ENCODE peak calls at places on chromosomes 11 and 22, in four cellular contexts. J is GM12878, Z is K562, H is HepG2. V is an unnamed sample.

GRCh38 chr11:73866586-73866996 is 10.1 kb downstream of the COA4 start:
- DNase-seq in J (no peak), Z (no peak), H (peak; percentile 52), V (peak; percentile 93)

GRCh38 chr22:24969588-24970301 is 17.2 kb downstream of the KIAA1671 start:
- DNase-seq in J (no peak), Z (no peak), H (peak; percentile 60), V (no peak)

GRCh38 chr22:45777852-45778172 is 106.2 kb downstream of the ATXN10 start:
- DNase-seq in J (no peak), Z (no peak), H (no peak), V (no peak)

GRCh38 chr11:34180045-34180813 is 74.8 kb downstream of the NAT10 start:
- DNase-seq in J (peak; percentile 30), Z (no peak), H (no peak), V (no peak)

GRCh38 chr22:45296628-45297297 is 12.0 kb downstream of the UPK3A start:
- DNase-seq in J (no peak), Z (no peak), H (no peak), V (no peak)

GRCh38 chr11:109138200-109138599 is 283.8 kb upstream of the C11orf87 start:
- DNase-seq in J (no peak), Z (no peak), H (no peak), V (peak; percentile 11)

GRCh38 chr11:73295259-73295995 is 12.6 kb upstream of the ARHGEF17 start:
- DNase-seq in J (peak; percentile 31), Z (peak; percentile 71), H (peak; percentile 57), V (peak; percentile 91)

GRCh38 chr11:134158023-134158422 is 65.7 kb downstream of the NCAPD3 start:
- DNase-seq in J (no peak), Z (no peak), H (no peak), V (no peak)

GRCh38 chr11:17013548-17014320 is 480 bp downstream of the PLEKHA7 start:
- DNase-seq in J (no peak), Z (no peak), H (peak; percentile 19), V (no peak)

GRCh38 chr22:38180841-38181452 is 683 bp downstream of the PLA2G6 start:
- DNase-seq in J (no peak), Z (peak; percentile 21), H (no peak), V (no peak)

GRCh38 chr22:39427751-39428596 is 28.4 kb downstream of the TAB1 start:
- DNase-seq in J (no peak), Z (no peak), H (no peak), V (no peak)

GRCh38 chr11:59358595-59358994 is at the start of gene OR5AN1:
- DNase-seq in J (no peak), Z (no peak), H (no peak), V (no peak)

GRCh38 chr22:39117585-39118191 is 20.6 kb downstream of the APOBEC3H start:
- DNase-seq in J (peak; percentile 81), Z (peak; percentile 42), H (peak; percentile 60), V (peak; percentile 49)

GRCh38 chr11:6637871-6638270 is 17.7 kb downstream of the DCHS1 start:
- DNase-seq in J (no peak), Z (no peak), H (no peak), V (peak; percentile 85)

GRCh38 chr11:114060402-114061052 is 1.0 kb downstream of the ZBTB16 start:
- DNase-seq in J (no peak), Z (no peak), H (no peak), V (no peak)

GRCh38 chr22:31625661-31626426 is 36.2 kb downstream of the PISD start:
- DNase-seq in J (no peak), Z (peak; percentile 71), H (no peak), V (peak; percentile 19)

GRCh38 chr11:123301696-123302400 is 106.8 kb upstream of the CLMP start:
- DNase-seq in J (peak; percentile 32), Z (peak; percentile 65), H (no peak), V (peak; percentile 11)

GRCh38 chr11:109838034-109838433 is 255.2 kb upstream of the ZC3H12C start:
- DNase-seq in J (no peak), Z (no peak), H (no peak), V (no peak)

GRCh38 chr11:67437082-67437821 is at the start of gene PTPRCAP:
- DNase-seq in J (no peak), Z (peak; percentile 70), H (no peak), V (no peak)

GRCh38 chr11:134271978-134272377 is 4.2 kb upstream of the GLB1L3 start:
- DNase-seq in J (no peak), Z (no peak), H (no peak), V (no peak)

GRCh38 chr11:69382131-69383128 is 88.5 kb downstream of the MYEOV start:
- DNase-seq in J (peak; percentile 36), Z (peak; percentile 97), H (no peak), V (no peak)

GRCh38 chr22:23404689-23405365 is 175.3 kb downstream of the IGLL1 start:
- DNase-seq in J (no peak), Z (no peak), H (peak; percentile 35), V (peak; percentile 40)

GRCh38 chr11:46347637-46348311 is 511 bp downstream of the DGKZ start:
- DNase-seq in J (no peak), Z (no peak), H (no peak), V (no peak)

GRCh38 chr22:45600791-45601730 is 70.6 kb upstream of the ATXN10 start:
- DNase-seq in J (no peak), Z (no peak), H (no peak), V (peak; percentile 85)

GRCh38 chr11:48063424-48063978 is 83.1 kb downstream of the PTPRJ start:
- DNase-seq in J (no peak), Z (no peak), H (no peak), V (peak; percentile 99)

GRCh38 chr11:62033191-62034044 is 66.0 kb upstream of the FTH1 start:
- DNase-seq in J (no peak), Z (peak; percentile 40), H (peak; percentile 15), V (no peak)

GRCh38 chr22:42769574-42770447 is 49.1 kb upstream of the A4GALT start:
- DNase-seq in J (peak; percentile 44), Z (peak; percentile 44), H (no peak), V (peak; percentile 95)

DNA sequence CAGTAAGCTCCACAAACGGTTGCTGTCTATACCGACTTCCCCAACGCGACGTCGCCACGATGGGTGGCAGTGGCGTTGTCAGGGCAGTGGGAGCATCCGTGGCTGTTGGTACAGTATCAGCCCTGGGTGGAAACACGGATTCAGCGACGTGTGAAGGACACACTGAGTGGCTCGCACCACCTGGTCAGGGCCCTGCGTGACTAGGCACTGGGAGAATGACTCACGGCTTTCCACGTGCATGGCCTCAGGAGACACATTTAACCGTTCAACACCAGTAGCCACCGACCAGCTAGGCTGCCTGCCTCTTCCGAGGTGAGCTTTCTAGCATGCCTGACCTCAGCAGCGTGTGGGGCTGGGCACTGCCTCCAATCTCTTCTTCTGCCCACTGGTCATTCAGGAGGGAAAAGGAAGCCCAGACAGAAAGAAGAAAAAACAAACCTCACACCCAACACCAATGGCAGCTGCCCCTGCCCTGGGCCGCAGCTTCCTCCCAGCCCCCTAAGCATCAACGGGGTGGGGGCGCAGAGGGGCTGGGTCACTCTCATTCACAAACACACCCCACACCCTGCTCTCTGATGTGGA is 59.0 kb downstream of the MYH9 start:
- DNase-seq in J (peak; percentile 51), Z (peak; percentile 27), H (no peak), V (peak; percentile 96)
- TF ChIP-seq BHLHE40 in J (peak; percentile 96), Z (peak; percentile 83), H (no peak), V (peak; percentile 96)

GRCh38 chr11:115652094-115652493 is 147.9 kb upstream of the CADM1 start:
- DNase-seq in J (no peak), Z (no peak), H (no peak), V (no peak)
- H2AFZ ChIP-seq in J (no peak overlapping the region), Z (no peak overlapping the region), H (no peak overlapping the region), V (peak overlapping the region; percentile 36)

GRCh38 chr11:131242616-131243015 is 127.8 kb upstream of the NTM start:
- DNase-seq in J (no peak), Z (no peak), H (no peak), V (no peak)

GRCh38 chr11:131248588-131248987 is 121.8 kb upstream of the NTM start:
- DNase-seq in J (no peak), Z (no peak), H (no peak), V (no peak)

GRCh38 chr11:131246156-131246555 is 124.3 kb upstream of the NTM start:
- DNase-seq in J (no peak), Z (no peak), H (no peak), V (no peak)

DNA sequence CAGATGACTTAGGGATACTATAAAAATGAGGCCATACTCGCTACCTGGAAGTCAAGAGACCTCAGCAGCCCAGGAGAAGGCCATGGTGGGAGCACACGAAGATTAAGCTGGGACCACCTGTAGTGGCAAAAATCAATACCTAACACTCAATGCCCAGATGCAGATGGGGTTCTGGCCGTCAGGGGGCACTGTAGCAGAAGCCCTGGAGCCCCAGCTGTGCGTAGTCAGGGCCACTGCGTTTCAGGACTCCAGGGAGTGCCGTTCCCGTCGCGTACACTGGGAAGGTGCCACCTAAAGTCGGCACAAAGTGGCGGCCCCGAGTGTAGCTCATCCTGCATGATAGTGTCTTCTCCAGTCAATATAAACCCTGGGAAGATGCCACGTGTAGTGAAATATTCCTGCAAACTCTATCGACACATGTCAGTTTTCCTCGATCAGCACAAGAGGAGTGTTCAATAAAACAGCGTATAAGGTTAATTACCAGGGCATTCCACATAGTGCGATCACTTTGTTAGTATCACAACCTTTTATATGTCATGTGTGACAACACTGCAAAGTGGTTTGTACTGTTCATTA is 123.7 kb upstream of the NTM start:
- DNase-seq in J (no peak), Z (peak; percentile 36), H (peak; percentile 4), V (no peak)
- TF ChIP-seq BHLHE40 in J (no peak), Z (no peak), H (no peak), V (no peak)

DNA sequence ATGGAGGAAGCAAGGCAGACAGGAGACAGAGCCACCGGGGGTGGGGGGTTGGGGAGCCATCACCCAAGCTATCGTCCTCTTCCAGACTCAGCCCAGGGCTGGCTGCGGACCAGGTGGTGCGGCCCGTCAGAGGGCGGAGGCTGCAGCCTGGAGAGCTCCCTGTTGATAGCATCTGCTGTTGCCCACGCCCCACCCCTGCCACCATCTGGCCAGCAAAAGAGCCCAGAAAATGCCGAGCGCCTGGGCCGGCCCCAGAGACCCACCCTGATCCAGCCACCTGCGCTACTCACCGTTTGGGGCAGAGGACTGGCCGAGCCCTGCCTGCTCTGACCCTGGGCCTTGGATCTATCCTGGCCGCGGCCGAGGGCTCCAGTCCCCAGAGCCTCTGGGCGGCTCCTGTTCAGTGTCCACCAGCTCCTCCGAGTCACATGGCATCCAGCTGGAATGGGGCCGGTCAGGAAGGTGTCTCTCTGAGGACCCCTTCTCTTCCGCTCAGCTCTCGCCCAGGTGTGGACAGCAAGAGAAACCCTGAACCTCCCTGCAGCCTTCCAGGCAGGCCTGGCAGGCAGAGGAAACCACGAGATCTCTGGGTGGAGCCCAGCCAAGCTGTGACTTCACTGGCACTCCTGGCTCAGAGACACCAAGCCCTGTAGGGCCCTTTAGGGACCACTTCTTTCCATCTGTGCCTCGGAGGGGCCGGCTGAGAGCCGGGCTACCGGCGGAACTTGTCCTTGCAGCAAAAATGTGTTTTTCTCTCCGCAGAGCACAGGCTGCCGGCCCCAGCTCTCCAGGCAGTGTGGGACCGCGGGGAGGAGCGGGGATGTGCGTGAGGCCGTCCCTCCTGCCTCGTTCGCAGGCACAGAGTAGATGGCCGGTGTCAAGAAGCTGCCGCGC is at the start of gene MRGPRE:
- DNase-seq in J (no peak), Z (peak; percentile 88), H (no peak), V (no peak)
- H2AFZ ChIP-seq in J (no peak within 1 kb of the TSS), Z (peak within 1 kb of the TSS; percentile 79), H (no peak within 1 kb of the TSS), V (no peak within 1 kb of the TSS)

GRCh38 chr11:72234514-72234830 is 9.5 kb downstream of the PHOX2A start:
- DNase-seq in J (no peak), Z (no peak), H (no peak), V (no peak)
- TF ChIP-seq BHLHE40 in J (no peak), Z (no peak), H (no peak), V (no peak)

V was measured in IMR-90.